ENCODE peak calls at places on chromosomes 6 and 20, in eight cellular contexts. One of them, this sample, is unnamed. For H3K4me1 and H3K9me3, the result is how much of the 10 kb centered on the place peaks cover.

GRCh38 chr20:53570446-53571276 is 23.0 kb downstream of the ZNF217 start:
- DNase-seq in uterus: no peak
- DNase-seq in mammary epithelial cell: no peak
- DNase-seq in fibroblast of lung: no peak
- DNase-seq in tibial artery: no peak
- DNase-seq in CD8-positive, alpha-beta memory T cell: no peak
- DNase-seq in ovary: no peak
- DNase-seq in cardiac muscle cell: peak
- DNase-seq in this sample: no peak

GRCh38 chr6:1481326-1481725 is 92.0 kb downstream of the FOXF2 start:
- DNase-seq in uterus: no peak
- DNase-seq in mammary epithelial cell: peak
- DNase-seq in fibroblast of lung: peak
- DNase-seq in tibial artery: no peak
- DNase-seq in CD8-positive, alpha-beta memory T cell: no peak
- DNase-seq in ovary: no peak
- DNase-seq in cardiac muscle cell: peak
- DNase-seq in this sample: no peak

GRCh38 chr6:105675715-105676397 is 273.0 kb upstream of the PREP start:
- DNase-seq in uterus: no peak
- DNase-seq in mammary epithelial cell: peak
- DNase-seq in fibroblast of lung: peak
- DNase-seq in tibial artery: no peak
- DNase-seq in CD8-positive, alpha-beta memory T cell: no peak
- DNase-seq in ovary: no peak
- DNase-seq in cardiac muscle cell: peak
- DNase-seq in this sample: no peak

GRCh38 chr20:18981956-18982539 is 168.5 kb downstream of the SCP2D1 start:
- DNase-seq in uterus: no peak
- DNase-seq in mammary epithelial cell: no peak
- DNase-seq in fibroblast of lung: no peak
- DNase-seq in tibial artery: no peak
- DNase-seq in CD8-positive, alpha-beta memory T cell: no peak
- DNase-seq in ovary: no peak
- DNase-seq in cardiac muscle cell: no peak
- DNase-seq in this sample: no peak

GRCh38 chr6:90194371-90194841 is 102.2 kb downstream of the BACH2 start:
- DNase-seq in uterus: no peak
- DNase-seq in mammary epithelial cell: peak
- DNase-seq in fibroblast of lung: peak
- DNase-seq in tibial artery: no peak
- DNase-seq in CD8-positive, alpha-beta memory T cell: no peak
- DNase-seq in ovary: no peak
- DNase-seq in cardiac muscle cell: no peak
- DNase-seq in this sample: no peak

GRCh38 chr6:292506-293184 is 358 bp downstream of the DUSP22 start:
- DNase-seq in uterus: peak
- DNase-seq in mammary epithelial cell: no peak
- DNase-seq in fibroblast of lung: peak
- DNase-seq in tibial artery: peak
- DNase-seq in CD8-positive, alpha-beta memory T cell: peak
- DNase-seq in ovary: peak
- DNase-seq in cardiac muscle cell: peak
- DNase-seq in this sample: peak

GRCh38 chr20:59752101-59752586 is 147.8 kb downstream of the PHACTR3 start:
- DNase-seq in uterus: no peak
- DNase-seq in mammary epithelial cell: no peak
- DNase-seq in fibroblast of lung: no peak
- DNase-seq in tibial artery: no peak
- DNase-seq in CD8-positive, alpha-beta memory T cell: no peak
- DNase-seq in ovary: no peak
- DNase-seq in cardiac muscle cell: no peak
- DNase-seq in this sample: peak

GRCh38 chr20:48295445-48295903 is 510.2 kb upstream of the SULF2 start:
- DNase-seq in uterus: peak
- DNase-seq in mammary epithelial cell: peak
- DNase-seq in fibroblast of lung: peak
- DNase-seq in tibial artery: no peak
- DNase-seq in CD8-positive, alpha-beta memory T cell: no peak
- DNase-seq in ovary: peak
- DNase-seq in cardiac muscle cell: peak
- DNase-seq in this sample: peak

GRCh38 chr6:7974932-7975763 is 64.6 kb upstream of the TXNDC5 start:
- DNase-seq in uterus: peak
- DNase-seq in mammary epithelial cell: peak
- DNase-seq in fibroblast of lung: peak
- DNase-seq in tibial artery: peak
- DNase-seq in CD8-positive, alpha-beta memory T cell: no peak
- DNase-seq in ovary: peak
- DNase-seq in cardiac muscle cell: peak
- DNase-seq in this sample: peak

GRCh38 chr6:150088481-150089154 is 19.7 kb upstream of the ULBP3 start:
- DNase-seq in uterus: no peak
- DNase-seq in mammary epithelial cell: no peak
- DNase-seq in fibroblast of lung: no peak
- DNase-seq in tibial artery: no peak
- DNase-seq in CD8-positive, alpha-beta memory T cell: no peak
- DNase-seq in ovary: no peak
- DNase-seq in cardiac muscle cell: no peak
- DNase-seq in this sample: no peak

GRCh38 chr20:62159835-62160234 is 16.3 kb downstream of the SS18L1 start:
- DNase-seq in uterus: no peak
- DNase-seq in mammary epithelial cell: peak
- DNase-seq in fibroblast of lung: no peak
- DNase-seq in tibial artery: no peak
- DNase-seq in CD8-positive, alpha-beta memory T cell: no peak
- DNase-seq in ovary: no peak
- DNase-seq in cardiac muscle cell: no peak
- DNase-seq in this sample: no peak

GRCh38 chr6:143759666-143760065 is 81.9 kb downstream of the PHACTR2 start:
- DNase-seq in uterus: no peak
- DNase-seq in mammary epithelial cell: no peak
- DNase-seq in fibroblast of lung: no peak
- DNase-seq in tibial artery: no peak
- DNase-seq in CD8-positive, alpha-beta memory T cell: no peak
- DNase-seq in ovary: no peak
- DNase-seq in cardiac muscle cell: peak
- DNase-seq in this sample: no peak

GRCh38 chr6:42084889-42085288 is 34.6 kb downstream of the TAF8 start:
- DNase-seq in uterus: no peak
- DNase-seq in mammary epithelial cell: no peak
- DNase-seq in fibroblast of lung: peak
- DNase-seq in tibial artery: no peak
- DNase-seq in CD8-positive, alpha-beta memory T cell: no peak
- DNase-seq in ovary: no peak
- DNase-seq in cardiac muscle cell: no peak
- DNase-seq in this sample: no peak

GRCh38 chr6:132020138-132020551 is 69.0 kb upstream of the CCN2 start:
- DNase-seq in uterus: peak
- DNase-seq in mammary epithelial cell: no peak
- DNase-seq in fibroblast of lung: peak
- DNase-seq in tibial artery: peak
- DNase-seq in CD8-positive, alpha-beta memory T cell: no peak
- DNase-seq in ovary: peak
- DNase-seq in cardiac muscle cell: no peak
- DNase-seq in this sample: no peak

GRCh38 chr6:155377061-155377460 is 62.8 kb upstream of the TFB1M start:
- DNase-seq in uterus: no peak
- DNase-seq in mammary epithelial cell: peak
- DNase-seq in fibroblast of lung: peak
- DNase-seq in tibial artery: no peak
- DNase-seq in CD8-positive, alpha-beta memory T cell: no peak
- DNase-seq in ovary: no peak
- DNase-seq in cardiac muscle cell: peak
- DNase-seq in this sample: no peak

GRCh38 chr6:170051229-170052172 is 239.4 kb downstream of the DLL1 start:
- DNase-seq in uterus: no peak
- DNase-seq in mammary epithelial cell: no peak
- DNase-seq in fibroblast of lung: no peak
- DNase-seq in tibial artery: peak
- DNase-seq in CD8-positive, alpha-beta memory T cell: no peak
- DNase-seq in ovary: peak
- DNase-seq in cardiac muscle cell: no peak
- DNase-seq in this sample: no peak

GRCh38 chr6:139757766-139758655 is 383.6 kb upstream of the CITED2 start:
- DNase-seq in uterus: peak
- DNase-seq in mammary epithelial cell: no peak
- DNase-seq in fibroblast of lung: peak
- DNase-seq in tibial artery: peak
- DNase-seq in CD8-positive, alpha-beta memory T cell: no peak
- DNase-seq in ovary: peak
- DNase-seq in cardiac muscle cell: peak
- DNase-seq in this sample: no peak

GRCh38 chr6:155461636-155462035 is 6.0 kb upstream of the NOX3 start:
- DNase-seq in uterus: no peak
- DNase-seq in mammary epithelial cell: no peak
- DNase-seq in fibroblast of lung: peak
- DNase-seq in tibial artery: no peak
- DNase-seq in CD8-positive, alpha-beta memory T cell: no peak
- DNase-seq in ovary: peak
- DNase-seq in cardiac muscle cell: peak
- DNase-seq in this sample: no peak

GRCh38 chr6:34490390-34491090 is 24.7 kb downstream of the PACSIN1 start:
- DNase-seq in uterus: no peak
- DNase-seq in mammary epithelial cell: no peak
- DNase-seq in fibroblast of lung: no peak
- DNase-seq in tibial artery: no peak
- DNase-seq in CD8-positive, alpha-beta memory T cell: no peak
- DNase-seq in ovary: no peak
- DNase-seq in cardiac muscle cell: no peak
- DNase-seq in this sample: no peak

GRCh38 chr6:49072146-49072545 is 390.9 kb downstream of the MMUT start:
- DNase-seq in uterus: no peak
- DNase-seq in mammary epithelial cell: peak
- DNase-seq in fibroblast of lung: no peak
- DNase-seq in tibial artery: no peak
- DNase-seq in CD8-positive, alpha-beta memory T cell: no peak
- DNase-seq in ovary: no peak
- DNase-seq in cardiac muscle cell: no peak
- DNase-seq in this sample: no peak

GRCh38 chr6:75563032-75563431 is 38.6 kb upstream of the SENP6 start:
- DNase-seq in uterus: no peak
- DNase-seq in mammary epithelial cell: peak
- DNase-seq in fibroblast of lung: peak
- DNase-seq in tibial artery: no peak
- DNase-seq in CD8-positive, alpha-beta memory T cell: no peak
- DNase-seq in ovary: no peak
- DNase-seq in cardiac muscle cell: peak
- DNase-seq in this sample: no peak

GRCh38 chr20:33666293-33667244 is at the start of gene ACTL10:
- DNase-seq in uterus: peak
- DNase-seq in mammary epithelial cell: peak
- DNase-seq in fibroblast of lung: peak
- DNase-seq in tibial artery: peak
- DNase-seq in CD8-positive, alpha-beta memory T cell: peak
- DNase-seq in ovary: peak
- DNase-seq in cardiac muscle cell: peak
- DNase-seq in this sample: peak

GRCh38 chr6:158793432-158793831 is 25.7 kb downstream of the EZR start:
- DNase-seq in uterus: no peak
- DNase-seq in mammary epithelial cell: no peak
- DNase-seq in fibroblast of lung: peak
- DNase-seq in tibial artery: no peak
- DNase-seq in CD8-positive, alpha-beta memory T cell: no peak
- DNase-seq in ovary: no peak
- DNase-seq in cardiac muscle cell: peak
- DNase-seq in this sample: no peak

GRCh38 chr20:58065508-58066361 is 162.7 kb downstream of the ANKRD60 start:
- DNase-seq in uterus: peak
- DNase-seq in mammary epithelial cell: peak
- DNase-seq in fibroblast of lung: no peak
- DNase-seq in tibial artery: no peak
- DNase-seq in CD8-positive, alpha-beta memory T cell: no peak
- DNase-seq in ovary: no peak
- DNase-seq in cardiac muscle cell: no peak
- DNase-seq in this sample: no peak

GRCh38 chr20:29443819-29444218 is 1813.6 kb upstream of the DEFB115 start:
- DNase-seq in uterus: no peak
- DNase-seq in mammary epithelial cell: no peak
- DNase-seq in fibroblast of lung: no peak
- DNase-seq in tibial artery: no peak
- DNase-seq in CD8-positive, alpha-beta memory T cell: no peak
- DNase-seq in ovary: no peak
- DNase-seq in cardiac muscle cell: no peak
- DNase-seq in this sample: no peak

GRCh38 chr20:21323640-21324039 is 20.5 kb downstream of the XRN2 start:
- DNase-seq in uterus: no peak
- DNase-seq in mammary epithelial cell: peak
- DNase-seq in fibroblast of lung: peak
- DNase-seq in tibial artery: no peak
- DNase-seq in CD8-positive, alpha-beta memory T cell: no peak
- DNase-seq in ovary: no peak
- DNase-seq in cardiac muscle cell: peak
- DNase-seq in this sample: no peak
- H3K4me1 ChIP-seq in uterus: under half
- H3K4me1 ChIP-seq in mammary epithelial cell: under half
- H3K4me1 ChIP-seq in fibroblast of lung: under half
- H3K4me1 ChIP-seq in tibial artery: under half
- H3K4me1 ChIP-seq in CD8-positive, alpha-beta memory T cell: under half
- H3K4me1 ChIP-seq in ovary: under half
- H3K4me1 ChIP-seq in cardiac muscle cell: under half
- H3K4me1 ChIP-seq in this sample: under half

DNA sequence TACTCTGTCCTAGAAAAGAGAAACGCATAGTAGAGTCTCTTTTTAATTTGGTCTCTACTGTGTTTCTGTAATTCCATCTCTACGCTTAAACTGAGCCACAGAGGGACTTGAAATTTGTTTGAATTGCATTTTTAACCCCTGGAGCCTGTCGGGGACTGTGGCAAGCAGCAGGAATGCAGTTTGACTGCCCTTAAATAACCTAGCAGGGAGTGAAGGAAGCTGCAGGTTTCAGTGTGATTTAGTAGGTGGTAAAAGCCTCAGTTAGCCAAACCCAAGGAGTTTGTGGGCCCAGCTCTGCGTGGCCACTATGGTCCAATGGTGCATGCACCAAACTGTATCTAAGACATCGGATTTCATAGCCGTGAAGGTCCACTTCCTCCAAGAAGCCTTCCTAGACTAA is 70.3 kb upstream of the MC3R start:
- DNase-seq in uterus: no peak
- DNase-seq in mammary epithelial cell: no peak
- DNase-seq in fibroblast of lung: no peak
- DNase-seq in tibial artery: no peak
- DNase-seq in CD8-positive, alpha-beta memory T cell: no peak
- DNase-seq in ovary: no peak
- DNase-seq in cardiac muscle cell: no peak
- DNase-seq in this sample: no peak
- H3K9me3 ChIP-seq in uterus: under half
- H3K9me3 ChIP-seq in mammary epithelial cell: under half
- H3K9me3 ChIP-seq in fibroblast of lung: under half
- H3K9me3 ChIP-seq in tibial artery: under half
- H3K9me3 ChIP-seq in CD8-positive, alpha-beta memory T cell: under half
- H3K9me3 ChIP-seq in ovary: under half
- H3K9me3 ChIP-seq in cardiac muscle cell: under half
- H3K9me3 ChIP-seq in this sample: under half

GRCh38 chr6:167031082-167031709 is 32.0 kb downstream of the CEP43 start:
- DNase-seq in uterus: no peak
- DNase-seq in mammary epithelial cell: peak
- DNase-seq in fibroblast of lung: no peak
- DNase-seq in tibial artery: no peak
- DNase-seq in CD8-positive, alpha-beta memory T cell: no peak
- DNase-seq in ovary: no peak
- DNase-seq in cardiac muscle cell: no peak
- DNase-seq in this sample: no peak
- H3K4me3 ChIP-seq in uterus: no peak
- H3K4me3 ChIP-seq in mammary epithelial cell: no peak
- H3K4me3 ChIP-seq in fibroblast of lung: no peak
- H3K4me3 ChIP-seq in tibial artery: no peak
- H3K4me3 ChIP-seq in CD8-positive, alpha-beta memory T cell: no peak
- H3K4me3 ChIP-seq in ovary: no peak
- H3K4me3 ChIP-seq in cardiac muscle cell: no peak
- H3K4me3 ChIP-seq in this sample: no peak

GRCh38 chr6:26475823-26476729 is 18.3 kb downstream of the BTN2A1 start:
- DNase-seq in uterus: no peak
- DNase-seq in mammary epithelial cell: no peak
- DNase-seq in fibroblast of lung: peak
- DNase-seq in tibial artery: no peak
- DNase-seq in CD8-positive, alpha-beta memory T cell: no peak
- DNase-seq in ovary: no peak
- DNase-seq in cardiac muscle cell: no peak
- DNase-seq in this sample: no peak
- H3K4me1 ChIP-seq in uterus: under half
- H3K4me1 ChIP-seq in mammary epithelial cell: under half
- H3K4me1 ChIP-seq in fibroblast of lung: under half
- H3K4me1 ChIP-seq in tibial artery: under half
- H3K4me1 ChIP-seq in CD8-positive, alpha-beta memory T cell: half or more
- H3K4me1 ChIP-seq in ovary: under half
- H3K4me1 ChIP-seq in cardiac muscle cell: under half
- H3K4me1 ChIP-seq in this sample: under half

This sample was measured in heart right ventricle.